ENCODE peak calls at places on chromosomes 2 and 18, in four cellular contexts. One of them, this sample, is unnamed.

GRCh38 chr2:74059137-74059775 is 74.5 kb downstream of the TET3 start:
- DNase-seq in hepatocyte: no peak
- DNase-seq in activated CD8-positive, alpha-beta memory T cell treated with anti-CD3 and anti-CD28 coated beads for 24 hours: no peak
- DNase-seq in stimulated activated CD4-positive, alpha-beta T cell treated with anti-CD3 and anti-CD28 coated beads, TNF-alpha, amount 100 ng/mL, for 4 hours: no peak
- DNase-seq in this sample: no peak

GRCh38 chr2:73836141-73836943 is 7.6 kb downstream of the STAMBP start:
- DNase-seq in hepatocyte: no peak
- DNase-seq in activated CD8-positive, alpha-beta memory T cell treated with anti-CD3 and anti-CD28 coated beads for 24 hours: no peak
- DNase-seq in stimulated activated CD4-positive, alpha-beta T cell treated with anti-CD3 and anti-CD28 coated beads, TNF-alpha, amount 100 ng/mL, for 4 hours: no peak
- DNase-seq in this sample: no peak

GRCh38 chr2:29238497-29238896 is 123.3 kb downstream of the CLIP4 start:
- DNase-seq in hepatocyte: peak
- DNase-seq in activated CD8-positive, alpha-beta memory T cell treated with anti-CD3 and anti-CD28 coated beads for 24 hours: no peak
- DNase-seq in stimulated activated CD4-positive, alpha-beta T cell treated with anti-CD3 and anti-CD28 coated beads, TNF-alpha, amount 100 ng/mL, for 4 hours: no peak
- DNase-seq in this sample: peak

GRCh38 chr2:219530048-219530963 is 13.3 kb downstream of the CHPF start:
- DNase-seq in hepatocyte: peak
- DNase-seq in activated CD8-positive, alpha-beta memory T cell treated with anti-CD3 and anti-CD28 coated beads for 24 hours: peak
- DNase-seq in stimulated activated CD4-positive, alpha-beta T cell treated with anti-CD3 and anti-CD28 coated beads, TNF-alpha, amount 100 ng/mL, for 4 hours: peak
- DNase-seq in this sample: peak

GRCh38 chr2:143513081-143513480 is 383.9 kb downstream of the ARHGAP15 start:
- DNase-seq in hepatocyte: peak
- DNase-seq in activated CD8-positive, alpha-beta memory T cell treated with anti-CD3 and anti-CD28 coated beads for 24 hours: no peak
- DNase-seq in stimulated activated CD4-positive, alpha-beta T cell treated with anti-CD3 and anti-CD28 coated beads, TNF-alpha, amount 100 ng/mL, for 4 hours: no peak
- DNase-seq in this sample: peak

GRCh38 chr18:59892123-59892522 is 7.7 kb upstream of the PMAIP1 start:
- DNase-seq in hepatocyte: no peak
- DNase-seq in activated CD8-positive, alpha-beta memory T cell treated with anti-CD3 and anti-CD28 coated beads for 24 hours: no peak
- DNase-seq in stimulated activated CD4-positive, alpha-beta T cell treated with anti-CD3 and anti-CD28 coated beads, TNF-alpha, amount 100 ng/mL, for 4 hours: no peak
- DNase-seq in this sample: no peak

GRCh38 chr2:16437189-16437588 is 228.4 kb downstream of the CYRIA start:
- DNase-seq in hepatocyte: no peak
- DNase-seq in activated CD8-positive, alpha-beta memory T cell treated with anti-CD3 and anti-CD28 coated beads for 24 hours: no peak
- DNase-seq in stimulated activated CD4-positive, alpha-beta T cell treated with anti-CD3 and anti-CD28 coated beads, TNF-alpha, amount 100 ng/mL, for 4 hours: no peak
- DNase-seq in this sample: no peak

GRCh38 chr2:109188485-109188868 is 59.5 kb downstream of the SH3RF3 start:
- DNase-seq in hepatocyte: no peak
- DNase-seq in activated CD8-positive, alpha-beta memory T cell treated with anti-CD3 and anti-CD28 coated beads for 24 hours: peak
- DNase-seq in stimulated activated CD4-positive, alpha-beta T cell treated with anti-CD3 and anti-CD28 coated beads, TNF-alpha, amount 100 ng/mL, for 4 hours: no peak
- DNase-seq in this sample: no peak

GRCh38 chr2:70728128-70728527 is 39.9 kb downstream of the ADD2 start:
- DNase-seq in hepatocyte: no peak
- DNase-seq in activated CD8-positive, alpha-beta memory T cell treated with anti-CD3 and anti-CD28 coated beads for 24 hours: no peak
- DNase-seq in stimulated activated CD4-positive, alpha-beta T cell treated with anti-CD3 and anti-CD28 coated beads, TNF-alpha, amount 100 ng/mL, for 4 hours: no peak
- DNase-seq in this sample: no peak

GRCh38 chr2:144924827-144925226 is 404.9 kb upstream of the ZEB2 start:
- DNase-seq in hepatocyte: no peak
- DNase-seq in activated CD8-positive, alpha-beta memory T cell treated with anti-CD3 and anti-CD28 coated beads for 24 hours: no peak
- DNase-seq in stimulated activated CD4-positive, alpha-beta T cell treated with anti-CD3 and anti-CD28 coated beads, TNF-alpha, amount 100 ng/mL, for 4 hours: no peak
- DNase-seq in this sample: peak

GRCh38 chr2:83081835-83082522 is 1377.1 kb downstream of the SUCLG1 start:
- DNase-seq in hepatocyte: peak
- DNase-seq in activated CD8-positive, alpha-beta memory T cell treated with anti-CD3 and anti-CD28 coated beads for 24 hours: no peak
- DNase-seq in stimulated activated CD4-positive, alpha-beta T cell treated with anti-CD3 and anti-CD28 coated beads, TNF-alpha, amount 100 ng/mL, for 4 hours: no peak
- DNase-seq in this sample: no peak

GRCh38 chr2:36965751-36966369 is 476 bp downstream of the STRN start:
- DNase-seq in hepatocyte: peak
- DNase-seq in activated CD8-positive, alpha-beta memory T cell treated with anti-CD3 and anti-CD28 coated beads for 24 hours: peak
- DNase-seq in stimulated activated CD4-positive, alpha-beta T cell treated with anti-CD3 and anti-CD28 coated beads, TNF-alpha, amount 100 ng/mL, for 4 hours: peak
- DNase-seq in this sample: peak

GRCh38 chr18:66461344-66461743 is 142.5 kb downstream of the CDH19 start:
- DNase-seq in hepatocyte: no peak
- DNase-seq in activated CD8-positive, alpha-beta memory T cell treated with anti-CD3 and anti-CD28 coated beads for 24 hours: no peak
- DNase-seq in stimulated activated CD4-positive, alpha-beta T cell treated with anti-CD3 and anti-CD28 coated beads, TNF-alpha, amount 100 ng/mL, for 4 hours: no peak
- DNase-seq in this sample: no peak

GRCh38 chr18:30352551-30353168 is 689.9 kb downstream of the DSC3 start:
- DNase-seq in hepatocyte: no peak
- DNase-seq in activated CD8-positive, alpha-beta memory T cell treated with anti-CD3 and anti-CD28 coated beads for 24 hours: no peak
- DNase-seq in stimulated activated CD4-positive, alpha-beta T cell treated with anti-CD3 and anti-CD28 coated beads, TNF-alpha, amount 100 ng/mL, for 4 hours: no peak
- DNase-seq in this sample: no peak

GRCh38 chr2:216927163-216927562 is 67.3 kb upstream of the TNP1 start:
- DNase-seq in hepatocyte: no peak
- DNase-seq in activated CD8-positive, alpha-beta memory T cell treated with anti-CD3 and anti-CD28 coated beads for 24 hours: no peak
- DNase-seq in stimulated activated CD4-positive, alpha-beta T cell treated with anti-CD3 and anti-CD28 coated beads, TNF-alpha, amount 100 ng/mL, for 4 hours: no peak
- DNase-seq in this sample: no peak

GRCh38 chr2:55133467-55134315 is 83.4 kb upstream of the RTN4 start:
- DNase-seq in hepatocyte: peak
- DNase-seq in activated CD8-positive, alpha-beta memory T cell treated with anti-CD3 and anti-CD28 coated beads for 24 hours: peak
- DNase-seq in stimulated activated CD4-positive, alpha-beta T cell treated with anti-CD3 and anti-CD28 coated beads, TNF-alpha, amount 100 ng/mL, for 4 hours: no peak
- DNase-seq in this sample: peak

GRCh38 chr2:142682528-142682927 is 194.9 kb upstream of the KYNU start:
- DNase-seq in hepatocyte: no peak
- DNase-seq in activated CD8-positive, alpha-beta memory T cell treated with anti-CD3 and anti-CD28 coated beads for 24 hours: no peak
- DNase-seq in stimulated activated CD4-positive, alpha-beta T cell treated with anti-CD3 and anti-CD28 coated beads, TNF-alpha, amount 100 ng/mL, for 4 hours: no peak
- DNase-seq in this sample: no peak

GRCh38 chr2:186980787-186981550 is 132.0 kb upstream of the ZSWIM2 start:
- DNase-seq in hepatocyte: no peak
- DNase-seq in activated CD8-positive, alpha-beta memory T cell treated with anti-CD3 and anti-CD28 coated beads for 24 hours: no peak
- DNase-seq in stimulated activated CD4-positive, alpha-beta T cell treated with anti-CD3 and anti-CD28 coated beads, TNF-alpha, amount 100 ng/mL, for 4 hours: no peak
- DNase-seq in this sample: no peak

GRCh38 chr2:573805-574392 is 103.3 kb downstream of the TMEM18 start:
- DNase-seq in hepatocyte: no peak
- DNase-seq in activated CD8-positive, alpha-beta memory T cell treated with anti-CD3 and anti-CD28 coated beads for 24 hours: no peak
- DNase-seq in stimulated activated CD4-positive, alpha-beta T cell treated with anti-CD3 and anti-CD28 coated beads, TNF-alpha, amount 100 ng/mL, for 4 hours: no peak
- DNase-seq in this sample: no peak

GRCh38 chr2:225416616-225417367 is 17.3 kb downstream of the NYAP2 start:
- DNase-seq in hepatocyte: no peak
- DNase-seq in activated CD8-positive, alpha-beta memory T cell treated with anti-CD3 and anti-CD28 coated beads for 24 hours: no peak
- DNase-seq in stimulated activated CD4-positive, alpha-beta T cell treated with anti-CD3 and anti-CD28 coated beads, TNF-alpha, amount 100 ng/mL, for 4 hours: no peak
- DNase-seq in this sample: no peak

GRCh38 chr2:101356486-101356885 is 30.8 kb downstream of the CREG2 start:
- DNase-seq in hepatocyte: no peak
- DNase-seq in activated CD8-positive, alpha-beta memory T cell treated with anti-CD3 and anti-CD28 coated beads for 24 hours: no peak
- DNase-seq in stimulated activated CD4-positive, alpha-beta T cell treated with anti-CD3 and anti-CD28 coated beads, TNF-alpha, amount 100 ng/mL, for 4 hours: no peak
- DNase-seq in this sample: no peak

GRCh38 chr2:224039770-224040088 is 643 bp upstream of the SERPINE2 start:
- DNase-seq in hepatocyte: no peak
- DNase-seq in activated CD8-positive, alpha-beta memory T cell treated with anti-CD3 and anti-CD28 coated beads for 24 hours: no peak
- DNase-seq in stimulated activated CD4-positive, alpha-beta T cell treated with anti-CD3 and anti-CD28 coated beads, TNF-alpha, amount 100 ng/mL, for 4 hours: no peak
- DNase-seq in this sample: no peak

GRCh38 chr2:128610496-128610895 is 291.8 kb upstream of the HS6ST1 start:
- DNase-seq in hepatocyte: no peak
- DNase-seq in activated CD8-positive, alpha-beta memory T cell treated with anti-CD3 and anti-CD28 coated beads for 24 hours: no peak
- DNase-seq in stimulated activated CD4-positive, alpha-beta T cell treated with anti-CD3 and anti-CD28 coated beads, TNF-alpha, amount 100 ng/mL, for 4 hours: no peak
- DNase-seq in this sample: no peak

GRCh38 chr18:34222396-34223163 is 2.1 kb downstream of the NOL4 start:
- DNase-seq in hepatocyte: peak
- DNase-seq in activated CD8-positive, alpha-beta memory T cell treated with anti-CD3 and anti-CD28 coated beads for 24 hours: no peak
- DNase-seq in stimulated activated CD4-positive, alpha-beta T cell treated with anti-CD3 and anti-CD28 coated beads, TNF-alpha, amount 100 ng/mL, for 4 hours: no peak
- DNase-seq in this sample: no peak

GRCh38 chr2:149100739-149101699 is 62.5 kb downstream of the LYPD6B start:
- DNase-seq in hepatocyte: no peak
- DNase-seq in activated CD8-positive, alpha-beta memory T cell treated with anti-CD3 and anti-CD28 coated beads for 24 hours: no peak
- DNase-seq in stimulated activated CD4-positive, alpha-beta T cell treated with anti-CD3 and anti-CD28 coated beads, TNF-alpha, amount 100 ng/mL, for 4 hours: no peak
- DNase-seq in this sample: no peak

GRCh38 chr18:54942569-54942968 is 16.7 kb downstream of the CCDC68 start:
- DNase-seq in hepatocyte: no peak
- DNase-seq in activated CD8-positive, alpha-beta memory T cell treated with anti-CD3 and anti-CD28 coated beads for 24 hours: no peak
- DNase-seq in stimulated activated CD4-positive, alpha-beta T cell treated with anti-CD3 and anti-CD28 coated beads, TNF-alpha, amount 100 ng/mL, for 4 hours: no peak
- DNase-seq in this sample: no peak

GRCh38 chr2:226791056-226791486 is 8.5 kb downstream of the IRS1 start:
- DNase-seq in hepatocyte: peak
- DNase-seq in activated CD8-positive, alpha-beta memory T cell treated with anti-CD3 and anti-CD28 coated beads for 24 hours: no peak
- DNase-seq in stimulated activated CD4-positive, alpha-beta T cell treated with anti-CD3 and anti-CD28 coated beads, TNF-alpha, amount 100 ng/mL, for 4 hours: no peak
- DNase-seq in this sample: peak

GRCh38 chr18:36532394-36532793 is 234.9 kb downstream of the FHOD3 start:
- DNase-seq in hepatocyte: no peak
- DNase-seq in activated CD8-positive, alpha-beta memory T cell treated with anti-CD3 and anti-CD28 coated beads for 24 hours: no peak
- DNase-seq in stimulated activated CD4-positive, alpha-beta T cell treated with anti-CD3 and anti-CD28 coated beads, TNF-alpha, amount 100 ng/mL, for 4 hours: no peak
- DNase-seq in this sample: no peak

GRCh38 chr18:54240629-54241107 is 16.2 kb upstream of the MBD2 start:
- DNase-seq in hepatocyte: no peak
- DNase-seq in activated CD8-positive, alpha-beta memory T cell treated with anti-CD3 and anti-CD28 coated beads for 24 hours: no peak
- DNase-seq in stimulated activated CD4-positive, alpha-beta T cell treated with anti-CD3 and anti-CD28 coated beads, TNF-alpha, amount 100 ng/mL, for 4 hours: no peak
- DNase-seq in this sample: no peak

GRCh38 chr2:10566021-10566420 is 117.9 kb upstream of the ODC1 start:
- DNase-seq in hepatocyte: no peak
- DNase-seq in activated CD8-positive, alpha-beta memory T cell treated with anti-CD3 and anti-CD28 coated beads for 24 hours: no peak
- DNase-seq in stimulated activated CD4-positive, alpha-beta T cell treated with anti-CD3 and anti-CD28 coated beads, TNF-alpha, amount 100 ng/mL, for 4 hours: no peak
- DNase-seq in this sample: no peak

GRCh38 chr18:74739926-74740325 is 142.3 kb downstream of the ZNF407 start:
- DNase-seq in hepatocyte: no peak
- DNase-seq in activated CD8-positive, alpha-beta memory T cell treated with anti-CD3 and anti-CD28 coated beads for 24 hours: no peak
- DNase-seq in stimulated activated CD4-positive, alpha-beta T cell treated with anti-CD3 and anti-CD28 coated beads, TNF-alpha, amount 100 ng/mL, for 4 hours: no peak
- DNase-seq in this sample: no peak